ENCODE peak calls at places on chromosomes 6 and 20, in four cellular contexts. P is IMR-90, S is K562, G is GM06990. K is an unnamed sample.

GRCh38 chr6:227074-227782 is 65.1 kb upstream of the DUSP22 start:
- DNase-seq in P (no peak), S (no peak), G (peak; percentile 76), K (no peak)

GRCh38 chr6:140623498-140623897 is 1249.0 kb upstream of the CITED2 start:
- DNase-seq in P (peak; percentile 93), S (no peak), G (no peak), K (no peak)

GRCh38 chr6:47096233-47096887 is 54.2 kb upstream of the ADGRF1 start:
- DNase-seq in P (no peak), S (no peak), G (no peak), K (no peak)

GRCh38 chr6:119340766-119341487 is 8.6 kb downstream of the MAN1A1 start:
- DNase-seq in P (no peak), S (no peak), G (no peak), K (no peak)

GRCh38 chr20:6515261-6515660 is 252.2 kb upstream of the BMP2 start:
- DNase-seq in P (peak; percentile 8), S (no peak), G (no peak), K (no peak)

GRCh38 chr6:27138837-27139752 is 108.4 kb upstream of the PRSS16 start:
- DNase-seq in P (peak; percentile 60), S (peak; percentile 48), G (peak; percentile 93), K (peak; percentile 90)

GRCh38 chr20:53774487-53775203 is 181.0 kb upstream of the ZNF217 start:
- DNase-seq in P (peak; percentile 95), S (no peak), G (no peak), K (no peak)

GRCh38 chr6:154039231-154039842 is at the start of gene OPRM1:
- DNase-seq in P (no peak), S (peak; percentile 13), G (peak; percentile 17), K (no peak)

GRCh38 chr20:9460518-9460917 is 53.9 kb upstream of the LAMP5 start:
- DNase-seq in P (peak; percentile 36), S (no peak), G (no peak), K (no peak)

GRCh38 chr6:42452171-42453026 is 673 bp upstream of the TRERF1 start:
- DNase-seq in P (peak; percentile 76), S (peak; percentile 73), G (peak; percentile 85), K (no peak)

GRCh38 chr6:21615504-21615903 is 22.0 kb downstream of the SOX4 start:
- DNase-seq in P (peak; percentile 49), S (no peak), G (no peak), K (no peak)

GRCh38 chr6:166460473-166461437 is 78.0 kb upstream of the MPC1 start:
- DNase-seq in P (peak; percentile 8), S (no peak), G (no peak), K (no peak)

GRCh38 chr20:63736893-63737689 is 627 bp downstream of the LIME1 start:
- DNase-seq in P (no peak), S (no peak), G (peak; percentile 80), K (no peak)

GRCh38 chr20:31988430-31989015 is 20.6 kb downstream of the XKR7 start:
- DNase-seq in P (no peak), S (no peak), G (no peak), K (no peak)

GRCh38 chr6:83442752-83443151 is 11.9 kb upstream of the ME1 start:
- DNase-seq in P (peak; percentile 34), S (no peak), G (no peak), K (no peak)

GRCh38 chr6:43766964-43767461 is 3.0 kb upstream of the VEGFA start:
- DNase-seq in P (no peak), S (no peak), G (no peak), K (no peak)

GRCh38 chr20:59668926-59669325 is 64.6 kb downstream of the PHACTR3 start:
- DNase-seq in P (no peak), S (no peak), G (no peak), K (no peak)

GRCh38 chr6:30841644-30842504 is 42.4 kb upstream of the DDR1 start:
- DNase-seq in P (peak; percentile 62), S (no peak), G (no peak), K (no peak)

GRCh38 chr6:161393839-161394364 is 120.0 kb upstream of the AGPAT4 start:
- DNase-seq in P (peak; percentile 90), S (peak; percentile 73), G (peak; percentile 52), K (peak; percentile 56)

GRCh38 chr20:2754426-2754825 is 46.0 kb downstream of the CPXM1 start:
- DNase-seq in P (no peak), S (no peak), G (no peak), K (no peak)

GRCh38 chr20:11906626-11907480 is 10.8 kb upstream of the BTBD3 start:
- DNase-seq in P (no peak), S (no peak), G (no peak), K (no peak)

GRCh38 chr20:3454821-3455220 is 16.0 kb upstream of the ATRN start:
- DNase-seq in P (no peak), S (no peak), G (no peak), K (no peak)

GRCh38 chr6:137697267-137697938 is 169.7 kb upstream of the TNFAIP3 start:
- DNase-seq in P (peak; percentile 84), S (no peak), G (no peak), K (no peak)

GRCh38 chr6:115783402-115784061 is 277.2 kb downstream of the FRK start:
- DNase-seq in P (no peak), S (no peak), G (no peak), K (no peak)

GRCh38 chr6:144134176-144134575 is 16.1 kb upstream of the STX11 start:
- DNase-seq in P (peak; percentile 21), S (no peak), G (no peak), K (no peak)

GRCh38 chr20:48236001-48236400 is 450.7 kb upstream of the SULF2 start:
- DNase-seq in P (no peak), S (no peak), G (no peak), K (no peak)

GRCh38 chr6:158868122-158868480 is 48.9 kb upstream of the EZR start:
- DNase-seq in P (no peak), S (no peak), G (no peak), K (no peak)

GRCh38 chr20:47558699-47559098 is 57.0 kb downstream of the NCOA3 start:
- DNase-seq in P (no peak), S (no peak), G (no peak), K (no peak)

GRCh38 chr6:142406131-142406530 is 104.3 kb downstream of the ADGRG6 start:
- DNase-seq in P (no peak), S (no peak), G (no peak), K (no peak)

GRCh38 chr20:39825950-39826349 is 863.1 kb downstream of the MAFB start:
- DNase-seq in P (peak; percentile 13), S (no peak), G (peak; percentile 31), K (peak; percentile 43)

GRCh38 chr20:35620818-35621559 is 5.4 kb downstream of the SPAG4 start:
- DNase-seq in P (no peak), S (no peak), G (no peak), K (no peak)

GRCh38 chr6:34205916-34206315 is 30.8 kb upstream of the HMGA1 start:
- DNase-seq in P (no peak), S (no peak), G (no peak), K (no peak)

GRCh38 chr6:79234150-79235022 is at the start of gene HMGN3:
- DNase-seq in P (peak; percentile 91), S (peak; percentile 85), G (peak; percentile 94), K (peak; percentile 90)
- TF ChIP-seq CTCF in P (peak; percentile 9), S (no peak), G (no peak), K (no peak)

GRCh38 chr20:23084282-23084844 is 1.8 kb downstream of the CD93 start:
- DNase-seq in P (no peak), S (no peak), G (no peak), K (no peak)

GRCh38 chr20:23083553-23084220 is 2.4 kb downstream of the CD93 start:
- DNase-seq in P (no peak), S (no peak), G (no peak), K (no peak)

GRCh38 chr20:23086056-23086551 is at the start of gene CD93:
- DNase-seq in P (peak; percentile 10), S (no peak), G (peak; percentile 50), K (no peak)

GRCh38 chr20:23085415-23086055 is 589 bp downstream of the CD93 start:
- DNase-seq in P (no peak), S (no peak), G (no peak), K (no peak)

DNA sequence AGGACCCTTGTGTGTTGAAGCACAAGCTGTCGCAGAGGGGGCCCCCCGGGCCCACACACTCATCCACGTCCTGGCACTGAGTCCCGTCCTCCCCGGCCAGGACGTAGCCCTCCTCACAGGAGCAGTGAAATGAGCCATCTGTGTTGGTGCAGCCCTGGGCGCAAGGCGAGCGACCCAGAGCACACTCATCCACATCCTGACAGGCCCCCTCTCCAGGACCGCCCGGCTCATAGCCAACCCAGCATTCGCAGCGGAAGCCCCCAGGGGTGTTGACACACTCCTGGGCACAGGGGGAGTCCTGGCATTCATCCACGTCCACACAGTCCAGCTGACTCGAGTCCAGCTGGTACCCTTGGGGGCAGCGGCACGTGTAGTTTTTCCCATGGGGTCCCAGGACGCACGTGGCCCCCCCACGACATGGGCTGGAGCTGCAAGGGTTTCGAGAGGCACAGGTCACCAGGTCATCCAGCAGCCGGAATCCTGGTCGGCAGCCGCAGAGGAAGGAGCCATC is 1.2 kb downstream of the CD93 start:
- DNase-seq in P (no peak), S (no peak), G (no peak), K (no peak)
- H3K4me3 ChIP-seq in P (no peak overlapping the region), S (no peak overlapping the region), G (no peak overlapping the region), K (no peak overlapping the region)

GRCh38 chr20:52313335-52313963 is 121.9 kb upstream of the ZFP64 start:
- DNase-seq in P (peak; percentile 35), S (no peak), G (no peak), K (no peak)
- TF ChIP-seq CTCF in P (peak; percentile 51), S (no peak), G (no peak), K (no peak)

GRCh38 chr20:46311039-46311650 is 2.8 kb upstream of the CDH22 start:
- DNase-seq in P (no peak), S (no peak), G (no peak), K (no peak)
- H3K4me3 ChIP-seq in P (no peak overlapping the region), S (no peak overlapping the region), G (no peak overlapping the region), K (no peak overlapping the region)

DNA sequence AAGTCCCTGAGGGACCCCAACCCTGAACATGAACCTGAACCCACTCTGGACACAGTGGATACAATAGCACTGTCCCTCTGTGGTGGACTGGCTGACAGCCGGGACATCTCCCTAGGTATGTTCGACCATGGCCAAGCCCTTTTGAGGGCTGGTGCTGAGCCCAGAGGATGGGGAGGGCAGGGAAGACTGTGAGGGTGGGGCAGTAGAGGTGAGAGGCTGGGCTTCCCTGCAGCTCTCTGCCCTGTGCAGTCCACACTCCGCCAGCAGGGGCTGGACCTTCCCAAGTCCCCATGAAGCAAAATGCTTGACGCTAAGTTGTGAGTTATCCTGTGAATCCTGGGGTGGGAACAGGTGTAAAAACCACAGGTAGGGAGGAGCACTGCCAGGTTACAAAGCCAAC is 11.5 kb downstream of the LPIN3 start:
- DNase-seq in P (no peak), S (no peak), G (no peak), K (no peak)
- TF ChIP-seq CTCF in P (no peak), S (peak; percentile 34), G (no peak), K (no peak)

GRCh38 chr6:1619106-1619665 is 9.5 kb downstream of the FOXC1 start:
- DNase-seq in P (no peak), S (no peak), G (no peak), K (no peak)

GRCh38 chr6:1617466-1618304 is 8.0 kb downstream of the FOXC1 start:
- DNase-seq in P (no peak), S (no peak), G (no peak), K (no peak)

GRCh38 chr6:1619666-1620503 is 10.2 kb downstream of the FOXC1 start:
- DNase-seq in P (no peak), S (no peak), G (no peak), K (no peak)

GRCh38 chr6:1616556-1617463 is 7.1 kb downstream of the FOXC1 start:
- DNase-seq in P (no peak), S (no peak), G (no peak), K (no peak)

GRCh38 chr6:1618305-1619105 is 8.8 kb downstream of the FOXC1 start:
- DNase-seq in P (no peak), S (no peak), G (no peak), K (no peak)
- H3K4me3 ChIP-seq in P (no peak overlapping the region), S (no peak overlapping the region), G (no peak overlapping the region), K (no peak overlapping the region)

K was measured in GM12864.